ENCODE peak calls at places on chromosomes 11 and 22, in eight cellular contexts. One of them, this sample, is unnamed.

GRCh38 chr22:45502215-45503070 is at the start of gene FBLN1:
- DNase-seq in epithelial cell of esophagus: no peak
- DNase-seq in sigmoid colon: no peak
- DNase-seq in anterior cingulate cortex: no peak
- DNase-seq in globus pallidus: no peak
- DNase-seq in RPMI8226: peak
- DNase-seq in fibroblast of lung: peak
- DNase-seq in caudate nucleus: no peak
- DNase-seq in this sample: no peak

GRCh38 chr11:125674210-125674609 is 6.4 kb downstream of the ACRV1 start:
- DNase-seq in epithelial cell of esophagus: no peak
- DNase-seq in sigmoid colon: no peak
- DNase-seq in anterior cingulate cortex: no peak
- DNase-seq in globus pallidus: no peak
- DNase-seq in RPMI8226: no peak
- DNase-seq in fibroblast of lung: no peak
- DNase-seq in caudate nucleus: no peak
- DNase-seq in this sample: no peak

GRCh38 chr11:64846998-64847666 is 2.7 kb upstream of the CDC42BPG start:
- DNase-seq in epithelial cell of esophagus: peak
- DNase-seq in sigmoid colon: peak
- DNase-seq in anterior cingulate cortex: peak
- DNase-seq in globus pallidus: peak
- DNase-seq in RPMI8226: peak
- DNase-seq in fibroblast of lung: peak
- DNase-seq in caudate nucleus: peak
- DNase-seq in this sample: peak

GRCh38 chr22:41620646-41621098 is at the start of gene DESI1:
- DNase-seq in epithelial cell of esophagus: peak
- DNase-seq in sigmoid colon: no peak
- DNase-seq in anterior cingulate cortex: no peak
- DNase-seq in globus pallidus: no peak
- DNase-seq in RPMI8226: peak
- DNase-seq in fibroblast of lung: peak
- DNase-seq in caudate nucleus: no peak
- DNase-seq in this sample: peak

GRCh38 chr22:27124336-27125023 is 467.1 kb downstream of the MIAT start:
- DNase-seq in epithelial cell of esophagus: no peak
- DNase-seq in sigmoid colon: peak
- DNase-seq in anterior cingulate cortex: no peak
- DNase-seq in globus pallidus: no peak
- DNase-seq in RPMI8226: no peak
- DNase-seq in fibroblast of lung: peak
- DNase-seq in caudate nucleus: no peak
- DNase-seq in this sample: no peak

GRCh38 chr22:29700949-29701927 is 18.6 kb upstream of the CABP7 start:
- DNase-seq in epithelial cell of esophagus: peak
- DNase-seq in sigmoid colon: no peak
- DNase-seq in anterior cingulate cortex: no peak
- DNase-seq in globus pallidus: no peak
- DNase-seq in RPMI8226: no peak
- DNase-seq in fibroblast of lung: peak
- DNase-seq in caudate nucleus: no peak
- DNase-seq in this sample: peak

GRCh38 chr11:62721994-62722393 is 5.3 kb downstream of the HNRNPUL2 start:
- DNase-seq in epithelial cell of esophagus: peak
- DNase-seq in sigmoid colon: peak
- DNase-seq in anterior cingulate cortex: no peak
- DNase-seq in globus pallidus: no peak
- DNase-seq in RPMI8226: no peak
- DNase-seq in fibroblast of lung: peak
- DNase-seq in caudate nucleus: no peak
- DNase-seq in this sample: no peak

GRCh38 chr22:38706101-38706884 is 549 bp downstream of the GTPBP1 start:
- DNase-seq in epithelial cell of esophagus: peak
- DNase-seq in sigmoid colon: peak
- DNase-seq in anterior cingulate cortex: no peak
- DNase-seq in globus pallidus: no peak
- DNase-seq in RPMI8226: peak
- DNase-seq in fibroblast of lung: peak
- DNase-seq in caudate nucleus: peak
- DNase-seq in this sample: no peak

GRCh38 chr11:42066113-42066512 is 606.7 kb upstream of the LRRC4C start:
- DNase-seq in epithelial cell of esophagus: no peak
- DNase-seq in sigmoid colon: no peak
- DNase-seq in anterior cingulate cortex: no peak
- DNase-seq in globus pallidus: no peak
- DNase-seq in RPMI8226: peak
- DNase-seq in fibroblast of lung: peak
- DNase-seq in caudate nucleus: no peak
- DNase-seq in this sample: no peak

GRCh38 chr11:118921121-118921928 is 4.4 kb downstream of the BCL9L start:
- DNase-seq in epithelial cell of esophagus: peak
- DNase-seq in sigmoid colon: peak
- DNase-seq in anterior cingulate cortex: no peak
- DNase-seq in globus pallidus: no peak
- DNase-seq in RPMI8226: no peak
- DNase-seq in fibroblast of lung: peak
- DNase-seq in caudate nucleus: no peak
- DNase-seq in this sample: no peak

GRCh38 chr11:69791266-69791665 is 16.1 kb upstream of the FGF4 start:
- DNase-seq in epithelial cell of esophagus: peak
- DNase-seq in sigmoid colon: no peak
- DNase-seq in anterior cingulate cortex: peak
- DNase-seq in globus pallidus: peak
- DNase-seq in RPMI8226: no peak
- DNase-seq in fibroblast of lung: peak
- DNase-seq in caudate nucleus: peak
- DNase-seq in this sample: no peak

GRCh38 chr22:33519140-33519973 is 400.9 kb downstream of the LARGE1 start:
- DNase-seq in epithelial cell of esophagus: no peak
- DNase-seq in sigmoid colon: no peak
- DNase-seq in anterior cingulate cortex: peak
- DNase-seq in globus pallidus: peak
- DNase-seq in RPMI8226: peak
- DNase-seq in fibroblast of lung: peak
- DNase-seq in caudate nucleus: no peak
- DNase-seq in this sample: peak

This sample was measured in KG1.